ENCODE peak calls at places on chromosomes 1 and 21, in eight cellular contexts. A, J, L, E, V, D, T and U are unnamed samples.

GRCh38 chr1:245682638-245683376 is 528.0 kb downstream of the KIF26B start:
- DNase-seq in A (no peak), J (no peak), L (no peak), E (no peak), V (no peak), D (no peak), T (no peak), U (peak)

GRCh38 chr1:27816921-27817630 is 13.5 kb upstream of the PPP1R8 start:
- DNase-seq in A (peak), J (peak), L (no peak), E (peak), V (no peak), D (no peak), T (peak), U (peak)

GRCh38 chr21:42048870-42049577 is 22.1 kb upstream of the UMODL1 start:
- DNase-seq in A (no peak), J (no peak), L (no peak), E (no peak), V (no peak), D (no peak), T (no peak), U (no peak)

GRCh38 chr1:51301844-51302162 is 28.6 kb downstream of the TTC39A start:
- DNase-seq in A (no peak), J (no peak), L (no peak), E (no peak), V (no peak), D (no peak), T (no peak), U (no peak)

GRCh38 chr1:113788802-113789201 is 23.5 kb downstream of the RSBN1 start:
- DNase-seq in A (no peak), J (no peak), L (no peak), E (no peak), V (no peak), D (no peak), T (no peak), U (no peak)

GRCh38 chr21:45146801-45147200 is 72.4 kb downstream of the ADARB1 start:
- DNase-seq in A (no peak), J (no peak), L (no peak), E (no peak), V (no peak), D (no peak), T (no peak), U (no peak)

GRCh38 chr21:42071146-42071737 is at the start of gene UMODL1:
- DNase-seq in A (no peak), J (no peak), L (no peak), E (no peak), V (no peak), D (no peak), T (no peak), U (no peak)

GRCh38 chr1:159132271-159132881 is 39.0 kb upstream of the CADM3 start:
- DNase-seq in A (peak), J (peak), L (peak), E (peak), V (peak), D (peak), T (peak), U (peak)

GRCh38 chr1:180909462-180909976 is 3.2 kb upstream of the KIAA1614 start:
- DNase-seq in A (no peak), J (no peak), L (no peak), E (no peak), V (no peak), D (no peak), T (no peak), U (no peak)

GRCh38 chr1:920506-920905 is 3.2 kb upstream of the SAMD11 start:
- DNase-seq in A (no peak), J (no peak), L (no peak), E (no peak), V (no peak), D (no peak), T (no peak), U (no peak)

GRCh38 chr1:192784395-192784794 is 24.4 kb upstream of the RGS2 start:
- DNase-seq in A (no peak), J (no peak), L (no peak), E (no peak), V (no peak), D (no peak), T (no peak), U (no peak)

GRCh38 chr1:167492509-167492910 is 25.8 kb downstream of the CD247 start:
- DNase-seq in A (no peak), J (no peak), L (peak), E (no peak), V (no peak), D (no peak), T (no peak), U (no peak)

GRCh38 chr21:42736646-42737350 is 83.4 kb downstream of the PDE9A start:
- DNase-seq in A (no peak), J (no peak), L (no peak), E (no peak), V (no peak), D (no peak), T (no peak), U (no peak)

GRCh38 chr1:181366910-181367309 is 116.4 kb upstream of the CACNA1E start:
- DNase-seq in A (no peak), J (no peak), L (no peak), E (no peak), V (no peak), D (no peak), T (no peak), U (no peak)

GRCh38 chr1:150182233-150182632 is 32.5 kb downstream of the PLEKHO1 start:
- DNase-seq in A (no peak), J (no peak), L (no peak), E (no peak), V (no peak), D (no peak), T (no peak), U (no peak)

GRCh38 chr1:103459385-103459784 is 66.1 kb upstream of the RNPC3 start:
- DNase-seq in A (no peak), J (peak), L (no peak), E (no peak), V (peak), D (no peak), T (no peak), U (peak)

GRCh38 chr1:29809446-29810120 is 573.3 kb downstream of the PTPRU start:
- DNase-seq in A (no peak), J (no peak), L (no peak), E (no peak), V (no peak), D (no peak), T (no peak), U (no peak)

GRCh38 chr1:224300346-224300745 is 29.6 kb downstream of the NVL start:
- DNase-seq in A (peak), J (peak), L (no peak), E (no peak), V (peak), D (no peak), T (peak), U (peak)

GRCh38 chr1:183635112-183635605 is 424 bp downstream of the ARPC5 start:
- DNase-seq in A (no peak), J (no peak), L (peak), E (peak), V (no peak), D (no peak), T (no peak), U (peak)

GRCh38 chr1:186802388-186802787 is 26.4 kb upstream of the PLA2G4A start:
- DNase-seq in A (no peak), J (no peak), L (no peak), E (no peak), V (no peak), D (no peak), T (no peak), U (no peak)

GRCh38 chr1:76083189-76083588 is 8.6 kb downstream of the ST6GALNAC3 start:
- DNase-seq in A (no peak), J (no peak), L (no peak), E (no peak), V (no peak), D (no peak), T (no peak), U (no peak)